ENCODE peak calls at places on chromosomes 13 and 19, in five cellular contexts. One of them, this sample, is unnamed.

GRCh38 chr13:113833111-113833830 is 30.6 kb downstream of the GAS6 start:
- DNase-seq in LoVo: no peak
- DNase-seq in T follicular helper cell: no peak
- DNase-seq in activated naive CD4-positive, alpha-beta T cell: no peak
- DNase-seq in CD8-positive, alpha-beta memory T cell: no peak
- DNase-seq in this sample: no peak

GRCh38 chr13:27425151-27425917 is 915 bp downstream of the GTF3A start:
- DNase-seq in LoVo: peak
- DNase-seq in T follicular helper cell: no peak
- DNase-seq in activated naive CD4-positive, alpha-beta T cell: no peak
- DNase-seq in CD8-positive, alpha-beta memory T cell: no peak
- DNase-seq in this sample: no peak

GRCh38 chr13:76879211-76879875 is 6.9 kb downstream of the KCTD12 start:
- DNase-seq in LoVo: peak
- DNase-seq in T follicular helper cell: peak
- DNase-seq in activated naive CD4-positive, alpha-beta T cell: peak
- DNase-seq in CD8-positive, alpha-beta memory T cell: no peak
- DNase-seq in this sample: peak

GRCh38 chr13:40189426-40189825 is 477.0 kb downstream of the FOXO1 start:
- DNase-seq in LoVo: no peak
- DNase-seq in T follicular helper cell: no peak
- DNase-seq in activated naive CD4-positive, alpha-beta T cell: no peak
- DNase-seq in CD8-positive, alpha-beta memory T cell: no peak
- DNase-seq in this sample: no peak

GRCh38 chr13:52665325-52665724 is 12.7 kb downstream of the SUGT1 start:
- DNase-seq in LoVo: peak
- DNase-seq in T follicular helper cell: no peak
- DNase-seq in activated naive CD4-positive, alpha-beta T cell: no peak
- DNase-seq in CD8-positive, alpha-beta memory T cell: no peak
- DNase-seq in this sample: no peak

GRCh38 chr19:56942749-56943148 is 102.2 kb upstream of the PEG3 start:
- DNase-seq in LoVo: no peak
- DNase-seq in T follicular helper cell: no peak
- DNase-seq in activated naive CD4-positive, alpha-beta T cell: no peak
- DNase-seq in CD8-positive, alpha-beta memory T cell: no peak
- DNase-seq in this sample: no peak

GRCh38 chr13:94236876-94237275 is 242.6 kb downstream of the DCT start:
- DNase-seq in LoVo: no peak
- DNase-seq in T follicular helper cell: no peak
- DNase-seq in activated naive CD4-positive, alpha-beta T cell: no peak
- DNase-seq in CD8-positive, alpha-beta memory T cell: no peak
- DNase-seq in this sample: no peak

GRCh38 chr19:3801412-3802096 is 15.4 kb upstream of the MATK start:
- DNase-seq in LoVo: no peak
- DNase-seq in T follicular helper cell: peak
- DNase-seq in activated naive CD4-positive, alpha-beta T cell: no peak
- DNase-seq in CD8-positive, alpha-beta memory T cell: peak
- DNase-seq in this sample: peak

GRCh38 chr19:6660930-6661329 is 9.0 kb downstream of the TNFSF14 start:
- DNase-seq in LoVo: no peak
- DNase-seq in T follicular helper cell: no peak
- DNase-seq in activated naive CD4-positive, alpha-beta T cell: no peak
- DNase-seq in CD8-positive, alpha-beta memory T cell: no peak
- DNase-seq in this sample: no peak

GRCh38 chr19:57769345-57770131 is at the start of gene ZNF586:
- DNase-seq in LoVo: peak
- DNase-seq in T follicular helper cell: peak
- DNase-seq in activated naive CD4-positive, alpha-beta T cell: peak
- DNase-seq in CD8-positive, alpha-beta memory T cell: peak
- DNase-seq in this sample: peak

GRCh38 chr19:10699650-10700335 is 1.4 kb upstream of the QTRT1 start:
- DNase-seq in LoVo: peak
- DNase-seq in T follicular helper cell: peak
- DNase-seq in activated naive CD4-positive, alpha-beta T cell: no peak
- DNase-seq in CD8-positive, alpha-beta memory T cell: peak
- DNase-seq in this sample: peak